ENCODE peak calls at places on chromosome 12, in seven cellular contexts. One of them, this sample, is unnamed.

GRCh38 chr12:80848858-80849257 is 88.9 kb downstream of the LIN7A start:
- DNase-seq in HepG2: no peak
- DNase-seq in K562: no peak
- DNase-seq in SK-N-SH: no peak
- DNase-seq in GM12878: no peak
- DNase-seq in GM12891: no peak
- DNase-seq in H1: no peak
- DNase-seq in this sample: no peak

GRCh38 chr12:13044859-13045384 is 741 bp downstream of the FAM234B start:
- DNase-seq in HepG2: no peak
- DNase-seq in K562: no peak
- DNase-seq in SK-N-SH: no peak
- DNase-seq in GM12878: no peak
- DNase-seq in GM12891: no peak
- DNase-seq in H1: no peak
- DNase-seq in this sample: no peak

GRCh38 chr12:86254399-86255107 is 1.6 kb downstream of the MGAT4C start:
- DNase-seq in HepG2: no peak
- DNase-seq in K562: no peak
- DNase-seq in SK-N-SH: no peak
- DNase-seq in GM12878: no peak
- DNase-seq in GM12891: no peak
- DNase-seq in H1: no peak
- DNase-seq in this sample: no peak

GRCh38 chr12:114479831-114480230 is 73.9 kb upstream of the TBX5 start:
- DNase-seq in HepG2: no peak
- DNase-seq in K562: no peak
- DNase-seq in SK-N-SH: no peak
- DNase-seq in GM12878: no peak
- DNase-seq in GM12891: no peak
- DNase-seq in H1: peak; percentile 73
- DNase-seq in this sample: no peak

GRCh38 chr12:24752763-24753462 is 196.0 kb downstream of the BCAT1 start:
- DNase-seq in HepG2: peak; percentile 65
- DNase-seq in K562: no peak
- DNase-seq in SK-N-SH: no peak
- DNase-seq in GM12878: no peak
- DNase-seq in GM12891: no peak
- DNase-seq in H1: no peak
- DNase-seq in this sample: no peak

GRCh38 chr12:8455727-8456360 is at the start of gene CLEC6A:
- DNase-seq in HepG2: no peak
- DNase-seq in K562: no peak
- DNase-seq in SK-N-SH: no peak
- DNase-seq in GM12878: peak; percentile 9
- DNase-seq in GM12891: no peak
- DNase-seq in H1: no peak
- DNase-seq in this sample: no peak

GRCh38 chr12:102814691-102815367 is 102.2 kb downstream of the PAH start:
- DNase-seq in HepG2: no peak
- DNase-seq in K562: no peak
- DNase-seq in SK-N-SH: no peak
- DNase-seq in GM12878: no peak
- DNase-seq in GM12891: no peak
- DNase-seq in H1: no peak
- DNase-seq in this sample: no peak

GRCh38 chr12:107515446-107515958 is 170.1 kb upstream of the PWP1 start:
- DNase-seq in HepG2: no peak
- DNase-seq in K562: no peak
- DNase-seq in SK-N-SH: no peak
- DNase-seq in GM12878: no peak
- DNase-seq in GM12891: no peak
- DNase-seq in H1: no peak
- DNase-seq in this sample: no peak

GRCh38 chr12:67456281-67456918 is 187.2 kb downstream of the CAND1 start:
- DNase-seq in HepG2: no peak
- DNase-seq in K562: no peak
- DNase-seq in SK-N-SH: peak; percentile 18
- DNase-seq in GM12878: no peak
- DNase-seq in GM12891: no peak
- DNase-seq in H1: no peak
- DNase-seq in this sample: no peak

GRCh38 chr12:81811066-81811777 is 52.1 kb upstream of the PPFIA2 start:
- DNase-seq in HepG2: no peak
- DNase-seq in K562: no peak
- DNase-seq in SK-N-SH: no peak
- DNase-seq in GM12878: no peak
- DNase-seq in GM12891: no peak
- DNase-seq in H1: no peak
- DNase-seq in this sample: no peak

GRCh38 chr12:70831538-70831937 is 89.0 kb downstream of the PTPRR start:
- DNase-seq in HepG2: no peak
- DNase-seq in K562: no peak
- DNase-seq in SK-N-SH: no peak
- DNase-seq in GM12878: no peak
- DNase-seq in GM12891: no peak
- DNase-seq in H1: no peak
- DNase-seq in this sample: no peak

GRCh38 chr12:129772463-129773169 is 131.2 kb downstream of the TMEM132D start:
- DNase-seq in HepG2: no peak
- DNase-seq in K562: no peak
- DNase-seq in SK-N-SH: no peak
- DNase-seq in GM12878: no peak
- DNase-seq in GM12891: no peak
- DNase-seq in H1: peak; percentile 51
- DNase-seq in this sample: no peak

GRCh38 chr12:93113317-93114006 is 184.4 kb upstream of the EEA1 start:
- DNase-seq in HepG2: no peak
- DNase-seq in K562: no peak
- DNase-seq in SK-N-SH: no peak
- DNase-seq in GM12878: no peak
- DNase-seq in GM12891: no peak
- DNase-seq in H1: no peak
- DNase-seq in this sample: no peak

GRCh38 chr12:68613209-68613904 is 2.7 kb downstream of the RAP1B start:
- DNase-seq in HepG2: no peak
- DNase-seq in K562: no peak
- DNase-seq in SK-N-SH: no peak
- DNase-seq in GM12878: no peak
- DNase-seq in GM12891: no peak
- DNase-seq in H1: no peak
- DNase-seq in this sample: no peak

GRCh38 chr12:78403136-78403535 is 461.4 kb upstream of the SYT1 start:
- DNase-seq in HepG2: no peak
- DNase-seq in K562: no peak
- DNase-seq in SK-N-SH: peak; percentile 16
- DNase-seq in GM12878: no peak
- DNase-seq in GM12891: no peak
- DNase-seq in H1: no peak
- DNase-seq in this sample: no peak

GRCh38 chr12:98741229-98741614 is 96.1 kb downstream of the APAF1 start:
- DNase-seq in HepG2: no peak
- DNase-seq in K562: no peak
- DNase-seq in SK-N-SH: no peak
- DNase-seq in GM12878: no peak
- DNase-seq in GM12891: no peak
- DNase-seq in H1: no peak
- DNase-seq in this sample: no peak

GRCh38 chr12:56431850-56432249 is 17.4 kb downstream of the TIMELESS start:
- DNase-seq in HepG2: no peak
- DNase-seq in K562: no peak
- DNase-seq in SK-N-SH: no peak
- DNase-seq in GM12878: no peak
- DNase-seq in GM12891: no peak
- DNase-seq in H1: no peak
- DNase-seq in this sample: no peak

GRCh38 chr12:81170072-81170471 is 92.2 kb downstream of the ACSS3 start:
- DNase-seq in HepG2: no peak
- DNase-seq in K562: no peak
- DNase-seq in SK-N-SH: no peak
- DNase-seq in GM12878: no peak
- DNase-seq in GM12891: no peak
- DNase-seq in H1: no peak
- DNase-seq in this sample: no peak

GRCh38 chr12:26195250-26195640 is at the start of gene SSPN:
- DNase-seq in HepG2: no peak
- DNase-seq in K562: no peak
- DNase-seq in SK-N-SH: peak; percentile 80
- DNase-seq in GM12878: no peak
- DNase-seq in GM12891: no peak
- DNase-seq in H1: peak; percentile 63
- DNase-seq in this sample: no peak

GRCh38 chr12:48118491-48118890 is 673 bp upstream of the PFKM start:
- DNase-seq in HepG2: no peak
- DNase-seq in K562: peak; percentile 37
- DNase-seq in SK-N-SH: no peak
- DNase-seq in GM12878: no peak
- DNase-seq in GM12891: no peak
- DNase-seq in H1: no peak
- DNase-seq in this sample: no peak

GRCh38 chr12:119178544-119179334 is at the start of gene HSPB8:
- DNase-seq in HepG2: peak; percentile 21
- DNase-seq in K562: peak; percentile 26
- DNase-seq in SK-N-SH: peak; percentile 83
- DNase-seq in GM12878: no peak
- DNase-seq in GM12891: no peak
- DNase-seq in H1: peak; percentile 72
- DNase-seq in this sample: no peak

GRCh38 chr12:64733857-64734256 is 25.3 kb downstream of the GNS start:
- DNase-seq in HepG2: no peak
- DNase-seq in K562: no peak
- DNase-seq in SK-N-SH: no peak
- DNase-seq in GM12878: no peak
- DNase-seq in GM12891: no peak
- DNase-seq in H1: no peak
- DNase-seq in this sample: no peak

GRCh38 chr12:51971679-51972423 is 20.4 kb downstream of the ACVR1B start:
- DNase-seq in HepG2: no peak
- DNase-seq in K562: no peak
- DNase-seq in SK-N-SH: no peak
- DNase-seq in GM12878: no peak
- DNase-seq in GM12891: no peak
- DNase-seq in H1: no peak
- DNase-seq in this sample: no peak
- TF ChIP-seq TAF1 in HepG2: no peak
- TF ChIP-seq TAF1 in K562: no peak
- TF ChIP-seq TAF1 in SK-N-SH: no peak
- TF ChIP-seq TAF1 in GM12878: no peak
- TF ChIP-seq TAF1 in GM12891: no peak
- TF ChIP-seq TAF1 in H1: no peak
- TF ChIP-seq TAF1 in this sample: no peak

GRCh38 chr12:54051916-54052744 is 1.5 kb upstream of the HOXC4 start:
- DNase-seq in HepG2: no peak
- DNase-seq in K562: no peak
- DNase-seq in SK-N-SH: peak; percentile 51
- DNase-seq in GM12878: no peak
- DNase-seq in GM12891: no peak
- DNase-seq in H1: no peak
- DNase-seq in this sample: no peak
- TF ChIP-seq POLR2AphosphoS5 in HepG2: no peak
- TF ChIP-seq POLR2AphosphoS5 in K562: no peak
- TF ChIP-seq POLR2AphosphoS5 in SK-N-SH: no peak
- TF ChIP-seq POLR2AphosphoS5 in GM12878: no peak
- TF ChIP-seq POLR2AphosphoS5 in GM12891: no peak
- TF ChIP-seq POLR2AphosphoS5 in H1: no peak
- TF ChIP-seq POLR2AphosphoS5 in this sample: no peak

DNA sequence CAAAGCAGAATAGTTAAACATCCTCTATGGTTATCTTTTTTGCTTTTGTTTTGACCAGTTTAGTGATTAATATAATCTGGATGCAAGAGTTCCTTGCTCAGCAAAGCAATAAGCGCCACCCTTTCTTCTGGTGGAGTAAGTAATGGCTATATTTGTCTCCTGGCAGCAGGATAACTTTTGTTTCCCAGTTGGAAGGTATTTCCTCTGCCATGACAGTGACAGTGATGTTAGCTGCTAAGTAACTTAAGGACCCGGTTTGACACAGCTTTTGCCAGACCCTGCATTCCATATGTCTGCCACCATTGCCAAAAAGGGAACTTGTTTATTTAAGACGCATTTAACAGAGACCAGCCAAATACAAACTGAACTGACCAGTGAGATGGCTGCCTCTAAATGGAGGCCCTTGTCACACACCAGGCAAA is 70.4 kb upstream of the NR2C1 start:
- DNase-seq in HepG2: no peak
- DNase-seq in K562: no peak
- DNase-seq in SK-N-SH: no peak
- DNase-seq in GM12878: no peak
- DNase-seq in GM12891: no peak
- DNase-seq in H1: no peak
- DNase-seq in this sample: no peak
- TF ChIP-seq TAF1 in HepG2: no peak
- TF ChIP-seq TAF1 in K562: no peak
- TF ChIP-seq TAF1 in SK-N-SH: no peak
- TF ChIP-seq TAF1 in GM12878: no peak
- TF ChIP-seq TAF1 in GM12891: no peak
- TF ChIP-seq TAF1 in H1: no peak
- TF ChIP-seq TAF1 in this sample: no peak

GRCh38 chr12:122944588-122944987 is 21.7 kb downstream of the ABCB9 start:
- DNase-seq in HepG2: peak; percentile 33
- DNase-seq in K562: no peak
- DNase-seq in SK-N-SH: no peak
- DNase-seq in GM12878: no peak
- DNase-seq in GM12891: no peak
- DNase-seq in H1: no peak
- DNase-seq in this sample: no peak

GRCh38 chr12:122947352-122947792 is 18.9 kb downstream of the ABCB9 start:
- DNase-seq in HepG2: no peak
- DNase-seq in K562: no peak
- DNase-seq in SK-N-SH: no peak
- DNase-seq in GM12878: no peak
- DNase-seq in GM12891: no peak
- DNase-seq in H1: no peak
- DNase-seq in this sample: no peak

GRCh38 chr12:122948605-122949004 is 17.7 kb downstream of the ABCB9 start:
- DNase-seq in HepG2: no peak
- DNase-seq in K562: no peak
- DNase-seq in SK-N-SH: no peak
- DNase-seq in GM12878: no peak
- DNase-seq in GM12891: no peak
- DNase-seq in H1: no peak
- DNase-seq in this sample: no peak

GRCh38 chr12:122945047-122945592 is 21.1 kb downstream of the ABCB9 start:
- DNase-seq in HepG2: no peak
- DNase-seq in K562: no peak
- DNase-seq in SK-N-SH: no peak
- DNase-seq in GM12878: no peak
- DNase-seq in GM12891: no peak
- DNase-seq in H1: no peak
- DNase-seq in this sample: no peak

DNA sequence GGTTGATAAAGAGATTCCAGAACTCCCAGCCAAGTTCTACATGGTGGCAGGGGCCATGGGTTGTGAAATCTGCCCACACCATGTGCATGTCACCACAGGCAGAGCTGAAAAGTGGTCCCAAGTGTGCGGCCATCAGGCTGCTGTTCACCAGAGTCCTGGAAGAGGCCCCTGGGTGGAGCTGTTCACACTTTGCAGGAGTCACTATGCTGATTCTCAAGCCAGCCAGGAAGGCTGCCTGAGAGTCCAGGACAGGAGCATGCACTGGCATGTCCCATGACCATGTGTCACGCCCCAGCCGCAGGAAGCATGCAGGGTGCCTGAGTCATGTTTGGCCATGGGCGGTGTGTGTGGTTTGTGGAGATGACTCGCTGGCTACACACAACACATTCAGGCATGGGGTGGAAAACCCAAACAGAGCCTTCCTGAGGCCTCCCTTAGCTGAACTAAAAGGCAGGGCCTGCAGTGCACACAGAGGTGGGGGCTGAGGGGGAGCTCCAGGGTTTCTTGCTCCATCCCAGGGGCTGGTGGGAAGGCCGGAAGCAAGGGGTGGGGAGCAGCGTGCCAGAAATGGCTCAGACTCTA is 19.5 kb downstream of the ABCB9 start:
- DNase-seq in HepG2: peak; percentile 85
- DNase-seq in K562: peak; percentile 63
- DNase-seq in SK-N-SH: no peak
- DNase-seq in GM12878: peak; percentile 59
- DNase-seq in GM12891: peak; percentile 72
- DNase-seq in H1: no peak
- DNase-seq in this sample: peak; percentile 61
- TF ChIP-seq POLR2AphosphoS5 in HepG2: no peak
- TF ChIP-seq POLR2AphosphoS5 in K562: no peak
- TF ChIP-seq POLR2AphosphoS5 in SK-N-SH: peak; percentile 23
- TF ChIP-seq POLR2AphosphoS5 in GM12878: no peak
- TF ChIP-seq POLR2AphosphoS5 in GM12891: no peak
- TF ChIP-seq POLR2AphosphoS5 in H1: no peak
- TF ChIP-seq POLR2AphosphoS5 in this sample: no peak